ENCODE peak calls at places on chromosomes 6 and 20, in eight cellular contexts. V is stimulated activated CD4-positive, alpha-beta T cell treated with anti-CD3 and anti-CD28 coated beads, TNF-alpha, amount 100 ng/mL, for 1 hour; O is type B pancreatic cell; R is T-helper 2 cell; D is HFF-Myc; Q is hepatic stellate cell; P is neuronal stem cell; A is RWPE1. L is an unnamed sample.
A peak's percentile ranks its signal among the peaks of the same experiment; 100 is the strongest.

GRCh38 chr6:93165850-93166249 is 253.5 kb downstream of the EPHA7 start:
- DNase-seq in V (no peak), O (no peak), R (no peak), D (no peak), Q (no peak), P (no peak), A (no peak), L (no peak)

GRCh38 chr6:151070666-151071065 is 169.1 kb upstream of the AKAP12 start:
- DNase-seq in V (no peak), O (no peak), R (no peak), D (no peak), Q (peak; percentile 43), P (no peak), A (no peak), L (no peak)

GRCh38 chr20:3123542-3123941 is 36.1 kb downstream of the FASTKD5 start:
- DNase-seq in V (no peak), O (no peak), R (no peak), D (no peak), Q (no peak), P (no peak), A (no peak), L (no peak)

GRCh38 chr6:149563203-149563927 is 2.8 kb upstream of the GINM1 start:
- DNase-seq in V (no peak), O (no peak), R (no peak), D (peak; percentile 53), Q (peak; percentile 86), P (no peak), A (peak; percentile 84), L (no peak)

GRCh38 chr6:95660544-95660943 is 83.2 kb downstream of the MANEA start:
- DNase-seq in V (no peak), O (no peak), R (no peak), D (no peak), Q (no peak), P (no peak), A (no peak), L (no peak)

GRCh38 chr20:58557713-58558335 is 42.6 kb upstream of the APCDD1L start:
- DNase-seq in V (no peak), O (no peak), R (no peak), D (no peak), Q (no peak), P (no peak), A (no peak), L (no peak)

GRCh38 chr6:104682722-104683643 is 176.7 kb downstream of the HACE1 start:
- DNase-seq in V (peak; percentile 66), O (no peak), R (peak; percentile 41), D (no peak), Q (peak; percentile 58), P (peak; percentile 54), A (peak; percentile 51), L (no peak)

GRCh38 chr6:133359760-133360159 is 118.6 kb downstream of the EYA4 start:
- DNase-seq in V (no peak), O (no peak), R (no peak), D (no peak), Q (no peak), P (no peak), A (no peak), L (no peak)

GRCh38 chr6:92589970-92590369 is 829.4 kb downstream of the EPHA7 start:
- DNase-seq in V (no peak), O (no peak), R (no peak), D (no peak), Q (no peak), P (no peak), A (peak; percentile 5), L (no peak)

GRCh38 chr6:31734703-31735500 is 1.4 kb downstream of the CLIC1 start:
- DNase-seq in V (peak; percentile 26), O (no peak), R (peak; percentile 50), D (no peak), Q (peak; percentile 81), P (peak; percentile 57), A (peak; percentile 86), L (no peak)